ENCODE peak calls at places on chromosomes 6 and 20, in nine cellular contexts. One of them, this sample, is unnamed.

GRCh38 chr20:25226433-25227316 is 21.2 kb upstream of the PYGB start:
- DNase-seq in RWPE1: no peak
- DNase-seq in lower lobe of right lung: peak; percentile 60
- DNase-seq in fibroblast of lung: no peak
- DNase-seq in progenitor cell of endocrine pancreas: no peak
- DNase-seq in GM12865: no peak
- DNase-seq in thyroid gland: peak; percentile 40
- DNase-seq in osteoblast: peak; percentile 51
- DNase-seq in choroid plexus epithelial cell: no peak
- DNase-seq in this sample: no peak

GRCh38 chr6:73309784-73310502 is 44.1 kb downstream of the DPPA5 start:
- DNase-seq in RWPE1: peak; percentile 81
- DNase-seq in fibroblast of lung: peak; percentile 54
- DNase-seq in thyroid gland: peak; percentile 60
- DNase-seq in osteoblast: peak; percentile 91
- DNase-seq in lower lobe of right lung: peak; percentile 72
- DNase-seq in progenitor cell of endocrine pancreas: peak; percentile 23
- DNase-seq in GM12865: peak; percentile 83
- DNase-seq in choroid plexus epithelial cell: peak; percentile 53
- DNase-seq in this sample: peak; percentile 46

GRCh38 chr20:44384423-44385027 is 29.0 kb downstream of the HNF4A start:
- DNase-seq in choroid plexus epithelial cell: peak; percentile 74
- DNase-seq in lower lobe of right lung: peak; percentile 91
- DNase-seq in osteoblast: peak; percentile 89
- DNase-seq in progenitor cell of endocrine pancreas: peak; percentile 73
- DNase-seq in fibroblast of lung: peak; percentile 59
- DNase-seq in GM12865: peak; percentile 76
- DNase-seq in RWPE1: peak; percentile 75
- DNase-seq in thyroid gland: peak; percentile 88
- DNase-seq in this sample: peak; percentile 39

GRCh38 chr6:96626749-96627353 is 63.9 kb downstream of the FHL5 start:
- DNase-seq in thyroid gland: no peak
- DNase-seq in fibroblast of lung: peak; percentile 58
- DNase-seq in choroid plexus epithelial cell: peak; percentile 77
- DNase-seq in lower lobe of right lung: no peak
- DNase-seq in RWPE1: peak; percentile 18
- DNase-seq in osteoblast: no peak
- DNase-seq in GM12865: peak; percentile 68
- DNase-seq in progenitor cell of endocrine pancreas: no peak
- DNase-seq in this sample: peak; percentile 19

GRCh38 chr6:139443226-139444112 is 69.0 kb upstream of the CITED2 start:
- DNase-seq in choroid plexus epithelial cell: no peak
- DNase-seq in fibroblast of lung: peak; percentile 18
- DNase-seq in thyroid gland: no peak
- DNase-seq in GM12865: no peak
- DNase-seq in RWPE1: no peak
- DNase-seq in osteoblast: no peak
- DNase-seq in progenitor cell of endocrine pancreas: no peak
- DNase-seq in lower lobe of right lung: no peak
- DNase-seq in this sample: no peak

GRCh38 chr6:154937306-154938244 is 57.5 kb upstream of the TIAM2 start:
- DNase-seq in osteoblast: peak; percentile 77
- DNase-seq in fibroblast of lung: peak; percentile 70
- DNase-seq in RWPE1: no peak
- DNase-seq in thyroid gland: peak; percentile 85
- DNase-seq in progenitor cell of endocrine pancreas: no peak
- DNase-seq in GM12865: no peak
- DNase-seq in lower lobe of right lung: no peak
- DNase-seq in choroid plexus epithelial cell: peak; percentile 68
- DNase-seq in this sample: no peak

GRCh38 chr6:36374956-36375355 is 12.5 kb downstream of the ETV7 start:
- DNase-seq in osteoblast: no peak
- DNase-seq in RWPE1: no peak
- DNase-seq in fibroblast of lung: no peak
- DNase-seq in lower lobe of right lung: no peak
- DNase-seq in choroid plexus epithelial cell: no peak
- DNase-seq in thyroid gland: no peak
- DNase-seq in progenitor cell of endocrine pancreas: no peak
- DNase-seq in GM12865: no peak
- DNase-seq in this sample: no peak

GRCh38 chr6:140537211-140537610 is 1162.8 kb upstream of the CITED2 start:
- DNase-seq in RWPE1: no peak
- DNase-seq in thyroid gland: no peak
- DNase-seq in GM12865: no peak
- DNase-seq in choroid plexus epithelial cell: peak; percentile 51
- DNase-seq in lower lobe of right lung: no peak
- DNase-seq in fibroblast of lung: no peak
- DNase-seq in progenitor cell of endocrine pancreas: no peak
- DNase-seq in osteoblast: no peak
- DNase-seq in this sample: peak; percentile 37

GRCh38 chr6:162829013-162829742 is 101.4 kb downstream of the PACRG start:
- DNase-seq in progenitor cell of endocrine pancreas: no peak
- DNase-seq in thyroid gland: no peak
- DNase-seq in GM12865: no peak
- DNase-seq in RWPE1: no peak
- DNase-seq in fibroblast of lung: peak; percentile 40
- DNase-seq in lower lobe of right lung: no peak
- DNase-seq in choroid plexus epithelial cell: no peak
- DNase-seq in osteoblast: no peak
- DNase-seq in this sample: no peak

GRCh38 chr20:1300083-1300840 is 28.7 kb downstream of the SDCBP2 start:
- DNase-seq in progenitor cell of endocrine pancreas: no peak
- DNase-seq in thyroid gland: no peak
- DNase-seq in RWPE1: no peak
- DNase-seq in choroid plexus epithelial cell: no peak
- DNase-seq in fibroblast of lung: no peak
- DNase-seq in GM12865: no peak
- DNase-seq in lower lobe of right lung: no peak
- DNase-seq in osteoblast: peak; percentile 89
- DNase-seq in this sample: no peak

GRCh38 chr6:111773501-111774345 is 99.5 kb downstream of the FYN start:
- DNase-seq in lower lobe of right lung: no peak
- DNase-seq in progenitor cell of endocrine pancreas: no peak
- DNase-seq in choroid plexus epithelial cell: no peak
- DNase-seq in fibroblast of lung: no peak
- DNase-seq in GM12865: no peak
- DNase-seq in osteoblast: no peak
- DNase-seq in RWPE1: no peak
- DNase-seq in thyroid gland: no peak
- DNase-seq in this sample: no peak

GRCh38 chr20:46206025-46206424 is 87.9 kb downstream of the CD40 start:
- DNase-seq in GM12865: peak; percentile 39
- DNase-seq in choroid plexus epithelial cell: peak; percentile 43
- DNase-seq in fibroblast of lung: peak; percentile 23
- DNase-seq in RWPE1: peak; percentile 79
- DNase-seq in progenitor cell of endocrine pancreas: no peak
- DNase-seq in thyroid gland: no peak
- DNase-seq in osteoblast: peak; percentile 97
- DNase-seq in lower lobe of right lung: peak; percentile 72
- DNase-seq in this sample: peak; percentile 31

GRCh38 chr20:39880890-39881289 is 808.1 kb downstream of the MAFB start:
- DNase-seq in thyroid gland: no peak
- DNase-seq in fibroblast of lung: no peak
- DNase-seq in osteoblast: no peak
- DNase-seq in choroid plexus epithelial cell: peak; percentile 47
- DNase-seq in lower lobe of right lung: no peak
- DNase-seq in GM12865: peak; percentile 38
- DNase-seq in progenitor cell of endocrine pancreas: no peak
- DNase-seq in RWPE1: peak; percentile 54
- DNase-seq in this sample: peak; percentile 38
- TF ChIP-seq CTCF in thyroid gland: no peak
- TF ChIP-seq CTCF in fibroblast of lung: peak; percentile 14
- TF ChIP-seq CTCF in osteoblast: peak; percentile 39
- TF ChIP-seq CTCF in choroid plexus epithelial cell: peak; percentile 45
- TF ChIP-seq CTCF in lower lobe of right lung: no peak
- TF ChIP-seq CTCF in GM12865: peak; percentile 17
- TF ChIP-seq CTCF in progenitor cell of endocrine pancreas: no peak
- TF ChIP-seq CTCF in RWPE1: no peak
- TF ChIP-seq CTCF in this sample: peak; percentile 47

DNA sequence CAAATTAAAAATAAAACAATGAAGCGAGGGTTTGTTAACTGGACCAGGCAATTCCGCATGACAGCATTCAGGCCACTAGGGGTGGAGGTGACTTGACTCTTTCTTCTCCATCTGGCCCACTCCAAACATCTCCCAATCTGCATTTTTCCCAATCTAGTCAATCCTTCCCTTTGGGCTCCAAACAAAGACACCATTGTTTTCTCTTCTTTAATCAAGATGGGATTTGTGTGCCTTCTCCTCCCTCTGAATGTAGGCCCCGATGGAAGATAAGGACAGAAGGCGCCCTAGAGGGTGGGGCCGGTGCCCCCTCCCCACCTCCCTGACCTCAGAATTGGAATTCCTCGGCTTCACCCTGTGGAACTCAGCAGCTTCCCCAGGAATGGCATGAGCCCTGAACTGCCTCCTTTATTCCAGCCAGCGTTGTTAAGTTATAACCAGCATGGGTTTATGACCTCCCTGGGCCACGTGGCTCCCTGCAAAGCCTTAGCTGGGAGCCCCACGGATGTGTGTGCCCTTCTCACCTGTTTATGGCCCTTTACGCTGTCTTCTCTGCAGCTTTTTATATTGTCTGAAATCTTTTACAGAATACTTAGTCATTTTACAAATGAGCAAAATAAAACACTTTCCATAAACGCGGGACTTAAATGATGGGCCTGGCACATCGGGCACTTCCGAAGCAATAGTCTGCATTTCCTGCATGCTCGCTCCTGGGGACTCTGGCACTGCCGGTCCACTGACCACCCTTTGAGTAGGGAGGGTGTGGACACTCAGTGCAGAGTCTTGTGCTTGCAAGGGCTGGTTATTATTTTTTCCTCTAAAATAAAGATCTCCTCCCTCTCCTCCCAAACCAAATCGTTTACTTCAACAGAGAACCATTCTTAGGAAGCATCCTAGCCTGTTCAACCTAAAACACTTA is 24.5 kb downstream of the OVOL2 start:
- DNase-seq in choroid plexus epithelial cell: no peak
- DNase-seq in RWPE1: no peak
- DNase-seq in osteoblast: no peak
- DNase-seq in thyroid gland: no peak
- DNase-seq in fibroblast of lung: no peak
- DNase-seq in GM12865: no peak
- DNase-seq in progenitor cell of endocrine pancreas: no peak
- DNase-seq in lower lobe of right lung: no peak
- DNase-seq in this sample: no peak
- TF ChIP-seq CTCF in choroid plexus epithelial cell: peak; percentile 25
- TF ChIP-seq CTCF in RWPE1: no peak
- TF ChIP-seq CTCF in osteoblast: no peak
- TF ChIP-seq CTCF in thyroid gland: no peak
- TF ChIP-seq CTCF in fibroblast of lung: peak; percentile 6
- TF ChIP-seq CTCF in GM12865: no peak
- TF ChIP-seq CTCF in progenitor cell of endocrine pancreas: peak; percentile 47
- TF ChIP-seq CTCF in lower lobe of right lung: no peak
- TF ChIP-seq CTCF in this sample: peak; percentile 33

DNA sequence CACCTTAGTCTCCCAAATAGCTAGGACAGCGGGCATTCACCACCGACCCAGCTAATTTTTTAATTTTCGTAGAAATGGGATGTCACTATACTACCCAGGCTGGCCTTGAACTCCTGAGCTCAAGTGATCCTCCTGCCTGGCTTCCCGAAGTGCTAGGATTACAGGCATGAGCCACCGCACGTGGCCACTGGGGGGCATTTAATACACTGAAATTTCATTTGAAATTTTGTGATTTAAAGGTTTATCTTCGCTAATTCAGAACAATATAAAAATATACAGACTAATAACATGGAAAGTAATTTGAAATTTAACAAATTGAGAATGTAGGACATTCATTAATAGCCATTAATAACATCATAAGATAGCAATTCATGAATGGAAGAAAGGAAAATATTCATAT is 20.5 kb upstream of the TBC1D32 start:
- DNase-seq in choroid plexus epithelial cell: peak; percentile 22
- DNase-seq in fibroblast of lung: no peak
- DNase-seq in progenitor cell of endocrine pancreas: no peak
- DNase-seq in lower lobe of right lung: no peak
- DNase-seq in GM12865: no peak
- DNase-seq in RWPE1: no peak
- DNase-seq in osteoblast: no peak
- DNase-seq in thyroid gland: peak; percentile 7
- DNase-seq in this sample: no peak
- TF ChIP-seq CTCF in choroid plexus epithelial cell: peak; percentile 63
- TF ChIP-seq CTCF in fibroblast of lung: peak; percentile 52
- TF ChIP-seq CTCF in progenitor cell of endocrine pancreas: peak; percentile 53
- TF ChIP-seq CTCF in lower lobe of right lung: peak; percentile 18
- TF ChIP-seq CTCF in GM12865: peak; percentile 16
- TF ChIP-seq CTCF in RWPE1: peak; percentile 21
- TF ChIP-seq CTCF in osteoblast: peak; percentile 49
- TF ChIP-seq CTCF in thyroid gland: no peak
- TF ChIP-seq CTCF in this sample: peak; percentile 74

GRCh38 chr6:157898169-157898568 is 75.1 kb downstream of the SNX9 start:
- DNase-seq in GM12865: no peak
- DNase-seq in thyroid gland: no peak
- DNase-seq in fibroblast of lung: no peak
- DNase-seq in RWPE1: no peak
- DNase-seq in progenitor cell of endocrine pancreas: no peak
- DNase-seq in osteoblast: no peak
- DNase-seq in lower lobe of right lung: no peak
- DNase-seq in choroid plexus epithelial cell: peak; percentile 42
- DNase-seq in this sample: no peak
- TF ChIP-seq CTCF in GM12865: no peak
- TF ChIP-seq CTCF in thyroid gland: no peak
- TF ChIP-seq CTCF in fibroblast of lung: peak; percentile 12
- TF ChIP-seq CTCF in RWPE1: no peak
- TF ChIP-seq CTCF in progenitor cell of endocrine pancreas: peak; percentile 25
- TF ChIP-seq CTCF in osteoblast: peak; percentile 31
- TF ChIP-seq CTCF in lower lobe of right lung: no peak
- TF ChIP-seq CTCF in choroid plexus epithelial cell: peak; percentile 53
- TF ChIP-seq CTCF in this sample: no peak

GRCh38 chr6:28683945-28684538 is 158.4 kb downstream of the GPX5 start:
- DNase-seq in lower lobe of right lung: no peak
- DNase-seq in GM12865: peak; percentile 51
- DNase-seq in thyroid gland: peak; percentile 5
- DNase-seq in osteoblast: peak; percentile 63
- DNase-seq in choroid plexus epithelial cell: peak; percentile 70
- DNase-seq in fibroblast of lung: peak; percentile 58
- DNase-seq in RWPE1: peak; percentile 24
- DNase-seq in progenitor cell of endocrine pancreas: no peak
- DNase-seq in this sample: peak; percentile 60
- TF ChIP-seq CTCF in lower lobe of right lung: peak; percentile 53
- TF ChIP-seq CTCF in GM12865: peak; percentile 47
- TF ChIP-seq CTCF in thyroid gland: peak; percentile 56
- TF ChIP-seq CTCF in osteoblast: peak; percentile 58
- TF ChIP-seq CTCF in choroid plexus epithelial cell: peak; percentile 70
- TF ChIP-seq CTCF in fibroblast of lung: peak; percentile 59
- TF ChIP-seq CTCF in RWPE1: peak; percentile 53
- TF ChIP-seq CTCF in progenitor cell of endocrine pancreas: peak; percentile 75
- TF ChIP-seq CTCF in this sample: peak; percentile 85

This sample was measured in HFFc6.